ENCODE peak calls at places on chromosomes 11 and 22, in nine cellular contexts. J is stomach, X is ovary, B is thyroid gland, F is HCT116, I is breast epithelium, Y is heart left ventricle, K is body of pancreas, W is HepG2. A is an unnamed sample. For H3K27me3 and H3K4me1, the result is how much of the 10 kb centered on the place peaks cover.

GRCh38 chr11:119284344-119285157 is 32.4 kb downstream of the MCAM start:
- DNase-seq in J (no peak), X (no peak), B (no peak), F (peak), I (no peak), Y (no peak), K (no peak), W (peak), A (no peak)

GRCh38 chr11:61683961-61684869 is 4.0 kb downstream of the DAGLA start:
- DNase-seq in J (no peak), X (no peak), B (no peak), F (no peak), I (no peak), Y (no peak), K (no peak), W (no peak), A (no peak)

GRCh38 chr11:7501894-7502293 is 11.9 kb upstream of the PPFIBP2 start:
- DNase-seq in J (no peak), X (no peak), B (no peak), F (no peak), I (no peak), Y (no peak), K (no peak), W (no peak), A (no peak)

GRCh38 chr11:26228778-26229177 is 103.2 kb upstream of the ANO3 start:
- DNase-seq in J (no peak), X (no peak), B (no peak), F (no peak), I (no peak), Y (no peak), K (no peak), W (no peak), A (no peak)

GRCh38 chr11:58940028-58940427 is 740 bp downstream of the GLYATL1 start:
- DNase-seq in J (no peak), X (no peak), B (no peak), F (no peak), I (no peak), Y (no peak), K (no peak), W (no peak), A (no peak)

GRCh38 chr22:22342697-22343602 is 98.4 kb downstream of the VPREB1 start:
- DNase-seq in J (peak), X (no peak), B (peak), F (peak), I (peak), Y (no peak), K (peak), W (peak), A (peak)

GRCh38 chr11:45332486-45332934 is 46.4 kb upstream of the SYT13 start:
- DNase-seq in J (peak), X (peak), B (peak), F (peak), I (no peak), Y (no peak), K (peak), W (peak), A (no peak)

GRCh38 chr22:17946691-17947367 is 77.5 kb downstream of the MICAL3 start:
- DNase-seq in J (peak), X (no peak), B (no peak), F (no peak), I (no peak), Y (peak), K (no peak), W (no peak), A (no peak)

GRCh38 chr22:39820266-39820665 is 73.3 kb downstream of the ENTHD1 start:
- DNase-seq in J (no peak), X (no peak), B (no peak), F (peak), I (no peak), Y (no peak), K (no peak), W (no peak), A (peak)

GRCh38 chr11:68206211-68206610 is 6.9 kb downstream of the KMT5B start:
- DNase-seq in J (no peak), X (no peak), B (no peak), F (peak), I (no peak), Y (no peak), K (no peak), W (peak), A (no peak)

DNA sequence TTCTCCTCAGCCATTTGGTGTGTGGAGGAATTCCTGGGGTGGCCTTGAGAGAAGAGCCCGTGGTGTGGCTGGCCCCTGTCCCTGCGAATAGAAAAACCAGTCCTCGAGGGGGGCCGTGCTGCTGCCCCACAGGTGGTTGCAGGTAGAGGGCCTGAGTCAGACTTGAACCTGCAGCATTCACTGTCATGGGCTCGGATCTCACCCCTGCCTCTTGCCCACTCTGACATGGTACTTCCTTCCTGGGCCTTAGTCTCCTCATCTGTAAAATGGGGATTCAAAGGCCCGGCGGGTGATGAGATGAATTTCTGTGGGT is 19.4 kb downstream of the TRMU start:
- DNase-seq in J (no peak), X (no peak), B (no peak), F (no peak), I (no peak), Y (no peak), K (no peak), W (no peak), A (no peak)
- H3K27me3 ChIP-seq in J (under half), X (under half), B (under half), F (under half), I (under half), Y (under half), K (under half), W (under half), A (under half)

GRCh38 chr11:102402556-102402955 is 50.0 kb downstream of the TMEM123 start:
- DNase-seq in J (no peak), X (no peak), B (no peak), F (no peak), I (no peak), Y (no peak), K (no peak), W (no peak), A (no peak)
- H3K4me1 ChIP-seq in J (under half), X (under half), B (under half), F (under half), I (under half), Y (under half), K (under half), W (under half), A (under half)

GRCh38 chr11:65558002-65558784 is at the start of gene LTBP3:
- DNase-seq in J (peak), X (peak), B (peak), F (no peak), I (peak), Y (peak), K (peak), W (peak), A (peak)
- TF ChIP-seq POLR2A in J (no peak), X (peak), B (no peak), F (no peak), I (no peak), Y (peak), K (peak), W (no peak), A (no peak)

GRCh38 chr11:13010737-13011342 is 1.7 kb downstream of the RASSF10 start:
- DNase-seq in J (peak), X (no peak), B (peak), F (no peak), I (peak), Y (peak), K (peak), W (no peak), A (no peak)

GRCh38 chr11:13009921-13010736 is 1.0 kb downstream of the RASSF10 start:
- DNase-seq in J (peak), X (no peak), B (peak), F (no peak), I (no peak), Y (no peak), K (peak), W (no peak), A (no peak)

GRCh38 chr11:13008625-13009475 is at the start of gene RASSF10:
- DNase-seq in J (peak), X (no peak), B (peak), F (no peak), I (peak), Y (peak), K (peak), W (no peak), A (no peak)

GRCh38 chr11:13007702-13008435 is 1.2 kb upstream of the RASSF10 start:
- DNase-seq in J (peak), X (no peak), B (no peak), F (no peak), I (no peak), Y (no peak), K (no peak), W (peak), A (no peak)

GRCh38 chr11:13009476-13009920 is 382 bp downstream of the RASSF10 start:
- DNase-seq in J (no peak), X (no peak), B (no peak), F (no peak), I (no peak), Y (no peak), K (no peak), W (no peak), A (no peak)
- H3K27me3 ChIP-seq in J (under half), X (under half), B (under half), F (under half), I (under half), Y (under half), K (under half), W (under half), A (half or more)

A was measured in adrenal gland.